ENCODE peak calls at places on chromosomes 7 and 10, in five cellular contexts. G is HCT116, W is thoracic aorta, Y is MM.1S, D is cardiac muscle cell. H is an unnamed sample.

GRCh38 chr10:88670497-88670896 is 6.3 kb downstream of the LIPF start:
- DNase-seq in Y (no peak), D (no peak), G (no peak), W (no peak), H (no peak)

GRCh38 chr7:47132471-47132870 is 449.4 kb downstream of the TNS3 start:
- DNase-seq in W (no peak), D (no peak), Y (no peak), G (no peak), H (no peak)

GRCh38 chr7:47529405-47529804 is 52.5 kb downstream of the TNS3 start:
- DNase-seq in G (no peak), W (no peak), D (no peak), Y (no peak), H (no peak)

GRCh38 chr7:100472854-100473499 is 6.0 kb downstream of the TSC22D4 start:
- DNase-seq in D (peak), G (no peak), W (no peak), Y (no peak), H (no peak)

GRCh38 chr7:132578826-132579225 is 2.6 kb upstream of the PLXNA4 start:
- DNase-seq in D (no peak), G (no peak), Y (no peak), W (no peak), H (no peak)

GRCh38 chr7:102012941-102013461 is 195.6 kb downstream of the CUX1 start:
- DNase-seq in G (no peak), Y (no peak), D (peak), W (no peak), H (no peak)

GRCh38 chr10:130637271-130637670 is 501.1 kb downstream of the GLRX3 start:
- DNase-seq in Y (no peak), G (no peak), D (no peak), W (no peak), H (no peak)

GRCh38 chr10:69865450-69865849 is 63.7 kb downstream of the COL13A1 start:
- DNase-seq in G (no peak), W (no peak), D (no peak), Y (no peak), H (no peak)

GRCh38 chr7:133912916-133913697 is 214.0 kb upstream of the LRGUK start:
- DNase-seq in G (no peak), Y (no peak), D (no peak), W (no peak), H (no peak)

GRCh38 chr10:104273899-104274575 is 5.1 kb downstream of the GSTO2 start:
- DNase-seq in W (no peak), Y (no peak), D (peak), G (no peak), H (no peak)

GRCh38 chr10:8037941-8038894 is 16.3 kb upstream of the GATA3 start:
- DNase-seq in D (no peak), W (no peak), Y (no peak), G (no peak), H (no peak)

GRCh38 chr10:84837041-84837766 is 508.8 kb downstream of the CCSER2 start:
- DNase-seq in D (no peak), W (no peak), G (no peak), Y (no peak), H (no peak)

GRCh38 chr10:77869626-77870420 is 56.7 kb downstream of the DLG5 start:
- DNase-seq in W (no peak), Y (no peak), D (peak), G (no peak), H (no peak)

GRCh38 chr10:15027741-15028140 is 16.0 kb upstream of the OLAH start:
- DNase-seq in G (no peak), W (no peak), D (peak), Y (no peak), H (no peak)

GRCh38 chr7:64879097-64879730 is 23.9 kb upstream of the ZNF273 start:
- DNase-seq in W (no peak), G (no peak), Y (no peak), D (no peak), H (no peak)

GRCh38 chr10:53403688-53404087 is 631.1 kb upstream of the MBL2 start:
- DNase-seq in D (peak), Y (peak), G (no peak), W (no peak), H (peak)

GRCh38 chr10:11325817-11326216 is 285.6 kb downstream of the USP6NL start:
- DNase-seq in G (no peak), Y (no peak), D (peak), W (no peak), H (no peak)

GRCh38 chr7:134625571-134625970 is 21.1 kb upstream of the BPGM start:
- DNase-seq in Y (no peak), D (peak), G (no peak), W (no peak), H (no peak)

GRCh38 chr7:47635091-47636090 is 53.5 kb upstream of the TNS3 start:
- DNase-seq in D (no peak), Y (no peak), W (no peak), G (no peak), H (peak)

GRCh38 chr10:28913436-28913835 is 236.1 kb downstream of the BAMBI start:
- DNase-seq in Y (no peak), G (no peak), W (no peak), D (no peak), H (no peak)

GRCh38 chr7:25240896-25241295 is 12.6 kb upstream of the NPVF start:
- DNase-seq in W (no peak), D (no peak), G (no peak), Y (no peak), H (no peak)

GRCh38 chr10:105247831-105248499 is 606.9 kb downstream of the SORCS3 start:
- DNase-seq in Y (no peak), D (no peak), G (no peak), W (no peak), H (no peak)

GRCh38 chr7:96182424-96183158 is 139.3 kb downstream of the SLC25A13 start:
- DNase-seq in D (no peak), W (no peak), G (no peak), Y (no peak), H (no peak)

GRCh38 chr7:66319373-66319979 is 114.3 kb downstream of the TPST1 start:
- DNase-seq in D (peak), W (no peak), G (no peak), Y (no peak), H (no peak)

GRCh38 chr7:7438851-7439250 is 96.8 kb downstream of the COL28A1 start:
- DNase-seq in G (peak), Y (no peak), D (peak), W (no peak), H (peak)

GRCh38 chr7:155999631-156000489 is 187.6 kb upstream of the SHH start:
- DNase-seq in W (no peak), Y (no peak), D (no peak), G (no peak), H (no peak)

GRCh38 chr10:91924212-91925021 is 847 bp downstream of the BTAF1 start:
- DNase-seq in Y (peak), D (no peak), W (no peak), G (no peak), H (no peak)

GRCh38 chr10:129807211-129807610 is 156.9 kb downstream of the EBF3 start:
- DNase-seq in G (no peak), D (no peak), Y (no peak), W (no peak), H (no peak)

GRCh38 chr10:103040424-103040823 is 122.3 kb downstream of the CNNM2 start:
- DNase-seq in Y (no peak), W (no peak), D (peak), G (no peak), H (no peak)

GRCh38 chr7:143205560-143206293 is 16.1 kb upstream of the TAS2R40 start:
- DNase-seq in W (no peak), G (no peak), Y (peak), D (peak), H (no peak)

GRCh38 chr7:103524042-103524907 is 78.3 kb upstream of the SLC26A5 start:
- DNase-seq in W (no peak), Y (peak), D (peak), G (peak), H (peak)

GRCh38 chr7:137772748-137773147 is 74.0 kb downstream of the DGKI start:
- DNase-seq in W (no peak), D (peak), Y (no peak), G (no peak), H (no peak)

GRCh38 chr7:114107522-114107921 is 188.7 kb upstream of the PPP1R3A start:
- DNase-seq in D (no peak), Y (no peak), G (no peak), W (no peak), H (no peak)
- H3K4me3 ChIP-seq in D (no peak), Y (no peak), G (no peak), W (no peak), H (no peak)

GRCh38 chr7:111082351-111082750 is 8.6 kb upstream of the LRRN3 start:
- DNase-seq in W (no peak), Y (no peak), G (no peak), D (no peak), H (no peak)

GRCh38 chr7:111083423-111083822 is 7.5 kb upstream of the LRRN3 start:
- DNase-seq in G (no peak), D (peak), W (no peak), Y (peak), H (no peak)

GRCh38 chr7:111088328-111088727 is 2.6 kb upstream of the LRRN3 start:
- DNase-seq in W (no peak), G (no peak), Y (no peak), D (no peak), H (no peak)

GRCh38 chr7:111086532-111086931 is 4.4 kb upstream of the LRRN3 start:
- DNase-seq in Y (no peak), G (peak), W (no peak), D (no peak), H (no peak)

GRCh38 chr7:111085356-111085755 is 5.6 kb upstream of the LRRN3 start:
- DNase-seq in G (no peak), D (no peak), Y (peak), W (no peak), H (no peak)
- TF ChIP-seq CTCF in G (no peak), D (no peak), Y (no peak), W (no peak), H (no peak)

GRCh38 chr10:62637249-62638061 is 167.1 kb upstream of the ADO start:
- DNase-seq in D (peak), G (no peak), Y (peak), W (no peak), H (no peak)
- H3K4me3 ChIP-seq in D (no peak), G (no peak), Y (peak), W (peak), H (no peak)

GRCh38 chr10:3807221-3807927 is 22.4 kb upstream of the KLF6 start:
- DNase-seq in G (no peak), W (no peak), D (no peak), Y (no peak), H (no peak)
- TF ChIP-seq CTCF in G (no peak), W (no peak), D (no peak), Y (no peak), H (no peak)

DNA sequence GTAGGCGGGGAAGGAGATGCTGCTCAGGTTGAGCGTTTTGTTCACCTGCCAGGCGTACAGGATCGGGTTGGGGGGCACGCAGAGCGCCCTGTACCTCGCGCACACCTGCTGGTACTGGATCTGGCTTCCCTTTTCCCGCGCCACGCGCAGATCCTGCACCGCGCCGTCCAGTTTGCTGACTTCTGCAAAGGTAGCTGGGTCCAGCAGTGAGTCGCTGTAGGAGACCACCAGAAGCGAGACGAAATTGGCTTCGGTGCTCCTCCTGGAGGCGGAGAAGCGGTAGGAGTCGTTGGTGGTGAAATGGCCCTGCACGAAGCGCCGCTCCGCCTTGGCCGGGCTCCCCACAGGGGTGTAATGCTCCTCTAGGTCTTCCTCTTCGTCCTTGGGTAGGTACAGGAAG is 90.7 kb upstream of the RAB18 start:
- DNase-seq in G (no peak), Y (no peak), W (no peak), D (no peak), H (no peak)
- H3K4me3 ChIP-seq in G (no peak), Y (no peak), W (no peak), D (no peak), H (no peak)